ENCODE peak calls at places on chromosomes 6 and 20, in four cellular contexts. V is colonic mucosa, H is tibial nerve, J is astrocyte. L is an unnamed sample.

GRCh38 chr6:75481394-75481793 is 12.2 kb downstream of the FILIP1 start:
- DNase-seq in V (no peak), H (no peak), J (peak; percentile 15), L (no peak)

GRCh38 chr6:162343196-162343901 is 384.2 kb downstream of the PRKN start:
- DNase-seq in V (no peak), H (no peak), J (no peak), L (no peak)

GRCh38 chr20:35828434-35828833 is 56.6 kb downstream of the PHF20 start:
- DNase-seq in V (no peak), H (no peak), J (no peak), L (no peak)

GRCh38 chr6:76861403-76861802 is 601.9 kb downstream of the HTR1B start:
- DNase-seq in V (no peak), H (no peak), J (no peak), L (no peak)

GRCh38 chr6:148146717-148147116 is 195.9 kb upstream of the SASH1 start:
- DNase-seq in V (no peak), H (no peak), J (peak; percentile 54), L (no peak)

GRCh38 chr20:32278199-32278643 is 770 bp downstream of the KIF3B start:
- DNase-seq in V (no peak), H (no peak), J (no peak), L (no peak)

GRCh38 chr6:90610671-90611542 is 24.0 kb upstream of the MAP3K7 start:
- DNase-seq in V (no peak), H (no peak), J (peak; percentile 20), L (no peak)

GRCh38 chr6:38713812-38714211 is 1.3 kb upstream of the DNAH8 start:
- DNase-seq in V (peak; percentile 24), H (no peak), J (no peak), L (no peak)

GRCh38 chr6:81838724-81839425 is 86.4 kb upstream of the TENT5A start:
- DNase-seq in V (no peak), H (no peak), J (no peak), L (no peak)

GRCh38 chr6:134851548-134851947 is 98.4 kb downstream of the ALDH8A1 start:
- DNase-seq in V (no peak), H (no peak), J (no peak), L (no peak)

GRCh38 chr20:64109390-64109747 is 2.0 kb upstream of the NPBWR2 start:
- DNase-seq in V (no peak), H (no peak), J (no peak), L (no peak)

GRCh38 chr20:38534756-38535155 is 46.2 kb upstream of the ADIG start:
- DNase-seq in V (no peak), H (no peak), J (no peak), L (no peak)

GRCh38 chr20:38421915-38422314 is 13.2 kb downstream of the SNHG17 start:
- DNase-seq in V (no peak), H (no peak), J (no peak), L (no peak)

GRCh38 chr6:3001773-3002293 is 2.1 kb downstream of the NQO2 start:
- DNase-seq in V (no peak), H (no peak), J (peak; percentile 53), L (peak; percentile 87)

GRCh38 chr6:43095939-43096338 is 19.8 kb downstream of the PTK7 start:
- DNase-seq in V (no peak), H (no peak), J (no peak), L (no peak)

GRCh38 chr6:148965287-148965686 is 218.5 kb downstream of the UST start:
- DNase-seq in V (no peak), H (no peak), J (no peak), L (no peak)

GRCh38 chr6:116289876-116290275 is 10.1 kb upstream of the TSPYL1 start:
- DNase-seq in V (no peak), H (no peak), J (no peak), L (no peak)

GRCh38 chr6:23180504-23181293 is 611.3 kb downstream of the HDGFL1 start:
- DNase-seq in V (peak; percentile 20), H (no peak), J (peak; percentile 86), L (peak; percentile 21)

GRCh38 chr20:3172126-3172932 is 1.0 kb downstream of the LZTS3 start:
- DNase-seq in V (no peak), H (no peak), J (no peak), L (no peak)

GRCh38 chr20:3173582-3174441 is 463 bp upstream of the LZTS3 start:
- DNase-seq in V (peak; percentile 91), H (peak; percentile 83), J (peak; percentile 47), L (peak; percentile 45)

GRCh38 chr20:3172933-3173581 is at the start of gene LZTS3:
- DNase-seq in V (peak; percentile 70), H (peak; percentile 69), J (peak; percentile 25), L (no peak)

GRCh38 chr20:3175270-3175669 is 1.9 kb upstream of the LZTS3 start:
- DNase-seq in V (no peak), H (no peak), J (no peak), L (no peak)

DNA sequence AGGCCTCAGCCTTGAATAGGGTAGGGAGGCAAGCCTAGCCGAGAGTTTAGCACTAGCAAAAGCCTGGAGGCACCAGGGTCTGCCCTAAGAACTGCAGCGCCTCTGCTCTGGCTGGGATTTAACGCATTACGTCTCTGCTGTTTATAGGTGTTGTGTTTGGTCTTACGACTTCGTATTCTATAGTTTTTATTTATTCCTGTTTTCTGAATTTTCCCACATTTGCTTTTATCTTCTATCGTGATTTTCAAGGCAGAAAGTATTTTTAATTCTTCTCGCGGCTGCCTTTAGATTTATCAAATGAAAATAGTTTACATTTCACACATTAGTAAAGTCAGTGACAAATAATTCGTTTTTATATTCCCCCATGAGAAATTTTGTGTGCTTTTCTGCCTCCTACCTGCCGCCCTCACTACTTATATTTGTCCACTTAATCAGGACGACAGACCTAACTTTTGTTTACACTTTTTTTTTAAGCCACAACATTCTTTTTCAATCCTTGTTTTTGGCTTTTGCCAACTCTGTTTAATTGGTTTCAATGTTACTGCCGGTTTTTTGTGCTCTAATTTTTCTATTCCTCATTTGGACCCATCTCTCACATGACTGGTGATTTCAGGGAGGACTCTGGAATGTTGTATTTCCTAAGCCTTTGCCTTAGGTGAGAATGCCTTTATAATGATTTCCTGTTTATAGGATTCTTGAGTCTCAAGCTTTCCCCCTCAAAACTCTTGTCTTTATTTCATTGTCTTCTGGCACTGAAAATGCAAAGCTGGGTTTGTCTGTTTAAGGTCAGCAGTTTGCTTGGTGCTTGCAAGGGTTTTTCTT is 1.3 kb upstream of the LZTS3 start:
- DNase-seq in V (no peak), H (no peak), J (no peak), L (no peak)
- TF ChIP-seq CTCF in V (no peak), H (no peak), J (no peak), L (no peak)

GRCh38 chr6:33201147-33201545 is 479 bp downstream of the SLC39A7 start:
- DNase-seq in V (no peak), H (no peak), J (no peak), L (no peak)
- TF ChIP-seq CTCF in V (no peak), H (no peak), J (no peak), L (peak; percentile 36)

GRCh38 chr6:30761791-30762429 is 17.6 kb upstream of the IER3 start:
- DNase-seq in V (no peak), H (no peak), J (no peak), L (no peak)

GRCh38 chr6:30763155-30763617 is 18.8 kb upstream of the IER3 start:
- DNase-seq in V (no peak), H (no peak), J (no peak), L (no peak)

GRCh38 chr6:30760537-30760936 is 16.2 kb upstream of the IER3 start:
- DNase-seq in V (no peak), H (no peak), J (no peak), L (no peak)

GRCh38 chr6:30766461-30767157 is 22.3 kb upstream of the IER3 start:
- DNase-seq in V (no peak), H (no peak), J (no peak), L (no peak)

GRCh38 chr6:30763618-30764489 is 19.5 kb upstream of the IER3 start:
- DNase-seq in V (no peak), H (no peak), J (peak; percentile 87), L (no peak)
- TF ChIP-seq CTCF in V (no peak), H (no peak), J (peak; percentile 22), L (peak; percentile 28)

GRCh38 chr6:106745396-106745795 is 116.0 kb downstream of the QRSL1 start:
- DNase-seq in V (no peak), H (no peak), J (no peak), L (no peak)
- TF ChIP-seq CTCF in V (no peak), H (no peak), J (no peak), L (no peak)

L was measured in HFFc6.